ENCODE peak calls at places on chromosomes 12 and 14, in nine cellular contexts. Z, O, R, K, C, H, X, T and N are unnamed samples.

GRCh38 chr14:71290960-71291466 is 383.8 kb downstream of the PCNX1 start:
- DNase-seq in H (no peak), T (no peak), K (no peak), X (peak), O (peak), R (peak), C (no peak), Z (peak), N (no peak)

GRCh38 chr14:76948213-76948947 is 80.1 kb downstream of the IRF2BPL start:
- DNase-seq in X (peak), C (no peak), Z (peak), K (no peak), T (no peak), O (no peak), R (no peak), H (no peak), N (no peak)

GRCh38 chr14:102655154-102655553 is 62.7 kb downstream of the RCOR1 start:
- DNase-seq in O (no peak), X (peak), H (no peak), T (no peak), Z (no peak), C (no peak), K (no peak), R (peak), N (no peak)

GRCh38 chr12:92496790-92497189 is 206.0 kb upstream of the PLEKHG7 start:
- DNase-seq in Z (no peak), C (no peak), H (no peak), T (no peak), K (no peak), R (no peak), X (no peak), O (no peak), N (no peak)

GRCh38 chr14:25050494-25051170 is 685 bp upstream of the STXBP6 start:
- DNase-seq in C (no peak), O (no peak), K (no peak), T (no peak), R (peak), X (no peak), H (no peak), Z (no peak), N (no peak)

GRCh38 chr12:64010069-64010686 is 165.7 kb downstream of the SRGAP1 start:
- DNase-seq in Z (no peak), K (no peak), T (no peak), X (peak), R (peak), H (no peak), C (no peak), O (no peak), N (no peak)

GRCh38 chr12:83016226-83016835 is 329.6 kb downstream of the TMTC2 start:
- DNase-seq in K (no peak), T (no peak), X (peak), C (no peak), O (peak), H (no peak), Z (no peak), R (peak), N (no peak)

GRCh38 chr14:71314717-71315116 is 407.5 kb downstream of the PCNX1 start:
- DNase-seq in O (no peak), C (no peak), H (no peak), T (no peak), K (no peak), Z (no peak), R (no peak), X (no peak), N (no peak)

GRCh38 chr12:2580821-2581220 is 213.9 kb upstream of the FKBP4 start:
- DNase-seq in R (no peak), H (no peak), X (no peak), O (no peak), K (no peak), C (no peak), T (no peak), Z (no peak), N (no peak)

DNA sequence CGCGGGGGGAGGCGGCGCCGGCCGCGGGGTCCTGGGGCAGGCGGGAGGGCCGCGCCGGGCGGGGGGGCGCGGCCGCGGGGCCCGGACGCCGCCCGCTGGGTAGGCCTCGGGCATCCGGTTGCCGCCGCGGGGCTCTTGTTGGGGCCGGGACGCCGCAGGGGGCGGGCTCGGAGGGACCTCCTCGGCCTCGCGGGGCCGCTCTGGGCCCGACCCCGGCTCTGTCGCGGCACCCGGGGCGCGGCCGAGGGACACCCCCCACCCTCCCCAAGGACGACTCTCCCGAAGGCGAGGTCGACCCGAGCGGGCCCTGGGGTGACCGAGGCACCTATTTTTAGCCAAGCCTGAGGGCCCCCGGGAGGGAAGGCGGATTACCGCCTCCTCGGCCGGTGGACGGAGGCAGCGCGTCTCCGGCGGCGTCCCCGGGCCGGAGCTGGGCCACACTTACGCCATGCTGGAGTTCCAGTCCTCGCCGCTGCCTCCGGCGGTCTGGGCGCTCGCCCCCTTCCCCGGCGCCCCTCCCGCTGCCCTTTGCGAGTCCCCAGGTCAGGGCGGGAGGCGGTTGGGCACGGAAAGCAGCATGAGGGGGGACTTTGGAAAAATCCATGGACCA is 499 bp downstream of the KTN1 start:
- DNase-seq in R (no peak), C (peak), T (peak), O (peak), X (no peak), K (peak), Z (peak), H (peak), N (peak)
- TF ChIP-seq CTCF in R (no peak), C (no peak), T (no peak), O (peak), X (no peak), K (no peak), Z (peak), H (no peak), N (peak)

GRCh38 chr12:53717319-53717718 is 9.9 kb downstream of the CALCOCO1 start:
- DNase-seq in Z (no peak), T (no peak), K (no peak), O (no peak), R (no peak), X (no peak), H (no peak), C (no peak), N (no peak)
- TF ChIP-seq CTCF in Z (no peak), T (no peak), K (no peak), O (no peak), R (no peak), X (no peak), H (no peak), C (no peak), N (no peak)

GRCh38 chr12:26524862-26525465 is 308.0 kb downstream of the ITPR2 start:
- DNase-seq in H (no peak), K (no peak), Z (peak), X (no peak), T (no peak), C (peak), O (peak), R (no peak), N (no peak)
- TF ChIP-seq CTCF in H (no peak), K (peak), Z (peak), X (peak), T (no peak), C (peak), O (peak), R (peak), N (peak)

GRCh38 chr12:39375206-39375808 is 67.6 kb downstream of the KIF21A start:
- DNase-seq in O (no peak), T (no peak), K (no peak), H (no peak), C (peak), R (peak), Z (no peak), X (peak), N (no peak)
- TF ChIP-seq CTCF in O (no peak), T (no peak), K (no peak), H (no peak), C (no peak), R (no peak), Z (no peak), X (no peak), N (peak)

DNA sequence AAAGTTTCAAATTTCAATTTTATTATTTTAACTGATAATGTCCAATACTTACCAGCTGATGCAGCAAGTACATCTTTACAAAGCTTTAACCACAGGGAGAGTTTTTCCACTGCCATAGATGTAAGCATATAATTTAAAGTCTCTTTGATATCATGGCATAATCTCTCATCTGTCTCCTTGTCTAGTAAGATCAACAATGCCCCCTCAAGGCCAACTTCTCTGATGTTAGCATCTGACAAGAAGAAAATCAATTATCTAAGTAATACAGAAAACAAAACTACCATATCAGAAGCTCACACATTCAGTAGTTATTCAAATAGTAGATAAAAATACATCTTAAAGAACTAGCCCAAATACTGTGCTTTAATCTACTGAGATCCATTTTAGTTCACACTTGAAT is 94.2 kb downstream of the HEATR5A start:
- DNase-seq in R (peak), H (no peak), Z (no peak), C (no peak), K (no peak), O (no peak), T (no peak), X (peak), N (no peak)
- TF ChIP-seq CTCF in R (peak), H (no peak), Z (no peak), C (no peak), K (no peak), O (no peak), T (no peak), X (peak), N (no peak)

GRCh38 chr14:35384386-35385041 is 20.0 kb downstream of the NFKBIA start:
- DNase-seq in T (peak), H (no peak), Z (peak), R (peak), X (peak), O (peak), K (no peak), C (no peak), N (no peak)
- TF ChIP-seq CTCF in T (no peak), H (no peak), Z (no peak), R (peak), X (peak), O (no peak), K (no peak), C (no peak), N (no peak)

GRCh38 chr14:98345186-98345585 is 926.8 kb downstream of the BCL11B start:
- DNase-seq in X (no peak), T (no peak), O (no peak), H (no peak), R (peak), Z (no peak), C (no peak), K (no peak), N (no peak)
- TF ChIP-seq CTCF in X (no peak), T (no peak), O (no peak), H (no peak), R (no peak), Z (no peak), C (no peak), K (no peak), N (no peak)